ENCODE peak calls at places on chromosomes 16 and 17, in nine cellular contexts. One of them, this sample, is unnamed.
A peak's percentile ranks its signal among the peaks of the same experiment; 100 is the strongest.

GRCh38 chr17:28018439-28019070 is 23.9 kb upstream of the NLK start:
- DNase-seq in EL: peak; percentile 20
- DNase-seq in NCI-H1092 treated with DMSO at 0.1 percent for 48 hours: no peak
- DNase-seq in right cardiac atrium: peak; percentile 73
- DNase-seq in stimulated activated CD4-positive, alpha-beta T cell treated with anti-CD3 and anti-CD28 coated beads, Interleukin-15, amount 100 ng/mL, for 24 hours: no peak
- DNase-seq in NCI-H1694 treated with DMSO at 0.1 percent for 48 hours: no peak
- DNase-seq in progenitor cell of endocrine pancreas: no peak
- DNase-seq in stromal cell of bone marrow: no peak
- DNase-seq in HS-5: no peak
- DNase-seq in this sample: no peak

GRCh38 chr16:82169861-82170845 is at the start of gene MPHOSPH6:
- DNase-seq in EL: peak; percentile 89
- DNase-seq in NCI-H1092 treated with DMSO at 0.1 percent for 48 hours: peak; percentile 88
- DNase-seq in right cardiac atrium: peak; percentile 97
- DNase-seq in stimulated activated CD4-positive, alpha-beta T cell treated with anti-CD3 and anti-CD28 coated beads, Interleukin-15, amount 100 ng/mL, for 24 hours: peak; percentile 92
- DNase-seq in NCI-H1694 treated with DMSO at 0.1 percent for 48 hours: peak; percentile 46
- DNase-seq in progenitor cell of endocrine pancreas: peak; percentile 88
- DNase-seq in stromal cell of bone marrow: peak; percentile 81
- DNase-seq in HS-5: peak; percentile 13
- DNase-seq in this sample: peak; percentile 96

GRCh38 chr16:31568577-31569359 is 41.1 kb downstream of the AHSP start:
- DNase-seq in EL: no peak
- DNase-seq in NCI-H1092 treated with DMSO at 0.1 percent for 48 hours: peak; percentile 10
- DNase-seq in right cardiac atrium: peak; percentile 57
- DNase-seq in stimulated activated CD4-positive, alpha-beta T cell treated with anti-CD3 and anti-CD28 coated beads, Interleukin-15, amount 100 ng/mL, for 24 hours: peak; percentile 26
- DNase-seq in NCI-H1694 treated with DMSO at 0.1 percent for 48 hours: no peak
- DNase-seq in progenitor cell of endocrine pancreas: no peak
- DNase-seq in stromal cell of bone marrow: no peak
- DNase-seq in HS-5: no peak
- DNase-seq in this sample: peak; percentile 51

GRCh38 chr16:85079785-85080602 is 32.3 kb downstream of the CIBAR2 start:
- DNase-seq in EL: no peak
- DNase-seq in NCI-H1092 treated with DMSO at 0.1 percent for 48 hours: no peak
- DNase-seq in right cardiac atrium: peak; percentile 43
- DNase-seq in stimulated activated CD4-positive, alpha-beta T cell treated with anti-CD3 and anti-CD28 coated beads, Interleukin-15, amount 100 ng/mL, for 24 hours: no peak
- DNase-seq in NCI-H1694 treated with DMSO at 0.1 percent for 48 hours: no peak
- DNase-seq in progenitor cell of endocrine pancreas: no peak
- DNase-seq in stromal cell of bone marrow: no peak
- DNase-seq in HS-5: no peak
- DNase-seq in this sample: no peak

GRCh38 chr16:49986351-49987124 is 38.5 kb upstream of the CNEP1R1 start:
- DNase-seq in EL: peak; percentile 51
- DNase-seq in NCI-H1092 treated with DMSO at 0.1 percent for 48 hours: peak; percentile 45
- DNase-seq in right cardiac atrium: peak; percentile 55
- DNase-seq in stimulated activated CD4-positive, alpha-beta T cell treated with anti-CD3 and anti-CD28 coated beads, Interleukin-15, amount 100 ng/mL, for 24 hours: no peak
- DNase-seq in NCI-H1694 treated with DMSO at 0.1 percent for 48 hours: no peak
- DNase-seq in progenitor cell of endocrine pancreas: no peak
- DNase-seq in stromal cell of bone marrow: peak; percentile 42
- DNase-seq in HS-5: no peak
- DNase-seq in this sample: no peak

GRCh38 chr17:56648814-56649213 is 55.3 kb downstream of the NOG start:
- DNase-seq in EL: no peak
- DNase-seq in NCI-H1092 treated with DMSO at 0.1 percent for 48 hours: no peak
- DNase-seq in right cardiac atrium: no peak
- DNase-seq in stimulated activated CD4-positive, alpha-beta T cell treated with anti-CD3 and anti-CD28 coated beads, Interleukin-15, amount 100 ng/mL, for 24 hours: no peak
- DNase-seq in NCI-H1694 treated with DMSO at 0.1 percent for 48 hours: no peak
- DNase-seq in progenitor cell of endocrine pancreas: no peak
- DNase-seq in stromal cell of bone marrow: no peak
- DNase-seq in HS-5: no peak
- DNase-seq in this sample: no peak

GRCh38 chr16:22291020-22291419 is 6.2 kb upstream of the POLR3E start:
- DNase-seq in EL: no peak
- DNase-seq in NCI-H1092 treated with DMSO at 0.1 percent for 48 hours: no peak
- DNase-seq in right cardiac atrium: no peak
- DNase-seq in stimulated activated CD4-positive, alpha-beta T cell treated with anti-CD3 and anti-CD28 coated beads, Interleukin-15, amount 100 ng/mL, for 24 hours: no peak
- DNase-seq in NCI-H1694 treated with DMSO at 0.1 percent for 48 hours: no peak
- DNase-seq in progenitor cell of endocrine pancreas: no peak
- DNase-seq in stromal cell of bone marrow: no peak
- DNase-seq in HS-5: no peak
- DNase-seq in this sample: no peak

GRCh38 chr17:14069251-14069981 is at the start of gene COX10:
- DNase-seq in EL: peak; percentile 89
- DNase-seq in NCI-H1092 treated with DMSO at 0.1 percent for 48 hours: peak; percentile 78
- DNase-seq in right cardiac atrium: peak; percentile 94
- DNase-seq in stimulated activated CD4-positive, alpha-beta T cell treated with anti-CD3 and anti-CD28 coated beads, Interleukin-15, amount 100 ng/mL, for 24 hours: peak; percentile 92
- DNase-seq in NCI-H1694 treated with DMSO at 0.1 percent for 48 hours: peak; percentile 57
- DNase-seq in progenitor cell of endocrine pancreas: peak; percentile 76
- DNase-seq in stromal cell of bone marrow: peak; percentile 59
- DNase-seq in HS-5: peak; percentile 55
- DNase-seq in this sample: peak; percentile 93

GRCh38 chr17:18028114-18028513 is 10.9 kb downstream of the ATPAF2 start:
- DNase-seq in EL: no peak
- DNase-seq in NCI-H1092 treated with DMSO at 0.1 percent for 48 hours: peak; percentile 77
- DNase-seq in right cardiac atrium: no peak
- DNase-seq in stimulated activated CD4-positive, alpha-beta T cell treated with anti-CD3 and anti-CD28 coated beads, Interleukin-15, amount 100 ng/mL, for 24 hours: no peak
- DNase-seq in NCI-H1694 treated with DMSO at 0.1 percent for 48 hours: no peak
- DNase-seq in progenitor cell of endocrine pancreas: no peak
- DNase-seq in stromal cell of bone marrow: no peak
- DNase-seq in HS-5: no peak
- DNase-seq in this sample: no peak

GRCh38 chr16:21028728-21029127 is 121.9 kb downstream of the DNAH3 start:
- DNase-seq in EL: peak; percentile 27
- DNase-seq in NCI-H1092 treated with DMSO at 0.1 percent for 48 hours: no peak
- DNase-seq in right cardiac atrium: no peak
- DNase-seq in stimulated activated CD4-positive, alpha-beta T cell treated with anti-CD3 and anti-CD28 coated beads, Interleukin-15, amount 100 ng/mL, for 24 hours: no peak
- DNase-seq in NCI-H1694 treated with DMSO at 0.1 percent for 48 hours: no peak
- DNase-seq in progenitor cell of endocrine pancreas: no peak
- DNase-seq in stromal cell of bone marrow: no peak
- DNase-seq in HS-5: no peak
- DNase-seq in this sample: no peak

GRCh38 chr17:61568219-61569072 is 22.6 kb downstream of the NACA2 start:
- DNase-seq in EL: no peak
- DNase-seq in NCI-H1092 treated with DMSO at 0.1 percent for 48 hours: no peak
- DNase-seq in right cardiac atrium: no peak
- DNase-seq in stimulated activated CD4-positive, alpha-beta T cell treated with anti-CD3 and anti-CD28 coated beads, Interleukin-15, amount 100 ng/mL, for 24 hours: no peak
- DNase-seq in NCI-H1694 treated with DMSO at 0.1 percent for 48 hours: no peak
- DNase-seq in progenitor cell of endocrine pancreas: no peak
- DNase-seq in stromal cell of bone marrow: no peak
- DNase-seq in HS-5: no peak
- DNase-seq in this sample: no peak

GRCh38 chr16:17105239-17105721 is 365.5 kb downstream of the XYLT1 start:
- DNase-seq in EL: no peak
- DNase-seq in NCI-H1092 treated with DMSO at 0.1 percent for 48 hours: no peak
- DNase-seq in right cardiac atrium: no peak
- DNase-seq in stimulated activated CD4-positive, alpha-beta T cell treated with anti-CD3 and anti-CD28 coated beads, Interleukin-15, amount 100 ng/mL, for 24 hours: no peak
- DNase-seq in NCI-H1694 treated with DMSO at 0.1 percent for 48 hours: no peak
- DNase-seq in progenitor cell of endocrine pancreas: no peak
- DNase-seq in stromal cell of bone marrow: peak; percentile 21
- DNase-seq in HS-5: no peak
- DNase-seq in this sample: peak; percentile 12

GRCh38 chr17:40485851-40486512 is 15.4 kb downstream of the TNS4 start:
- DNase-seq in EL: peak; percentile 99
- DNase-seq in NCI-H1092 treated with DMSO at 0.1 percent for 48 hours: no peak
- DNase-seq in right cardiac atrium: no peak
- DNase-seq in stimulated activated CD4-positive, alpha-beta T cell treated with anti-CD3 and anti-CD28 coated beads, Interleukin-15, amount 100 ng/mL, for 24 hours: peak; percentile 38
- DNase-seq in NCI-H1694 treated with DMSO at 0.1 percent for 48 hours: no peak
- DNase-seq in progenitor cell of endocrine pancreas: no peak
- DNase-seq in stromal cell of bone marrow: peak; percentile 99
- DNase-seq in HS-5: peak; percentile 95
- DNase-seq in this sample: no peak

GRCh38 chr17:78051186-78051972 is 77.2 kb downstream of the TMC6 start:
- DNase-seq in EL: no peak
- DNase-seq in NCI-H1092 treated with DMSO at 0.1 percent for 48 hours: no peak
- DNase-seq in right cardiac atrium: no peak
- DNase-seq in stimulated activated CD4-positive, alpha-beta T cell treated with anti-CD3 and anti-CD28 coated beads, Interleukin-15, amount 100 ng/mL, for 24 hours: no peak
- DNase-seq in NCI-H1694 treated with DMSO at 0.1 percent for 48 hours: no peak
- DNase-seq in progenitor cell of endocrine pancreas: no peak
- DNase-seq in stromal cell of bone marrow: no peak
- DNase-seq in HS-5: no peak
- DNase-seq in this sample: no peak

GRCh38 chr17:80793851-80794267 is 197.8 kb upstream of the CHMP6 start:
- DNase-seq in EL: peak; percentile 25
- DNase-seq in NCI-H1092 treated with DMSO at 0.1 percent for 48 hours: no peak
- DNase-seq in right cardiac atrium: no peak
- DNase-seq in stimulated activated CD4-positive, alpha-beta T cell treated with anti-CD3 and anti-CD28 coated beads, Interleukin-15, amount 100 ng/mL, for 24 hours: no peak
- DNase-seq in NCI-H1694 treated with DMSO at 0.1 percent for 48 hours: peak; percentile 3
- DNase-seq in progenitor cell of endocrine pancreas: no peak
- DNase-seq in stromal cell of bone marrow: no peak
- DNase-seq in HS-5: no peak
- DNase-seq in this sample: no peak

GRCh38 chr16:67672739-67673662 is 6.4 kb downstream of the C16orf86 start:
- DNase-seq in EL: peak; percentile 72
- DNase-seq in NCI-H1092 treated with DMSO at 0.1 percent for 48 hours: peak; percentile 47
- DNase-seq in right cardiac atrium: peak; percentile 87
- DNase-seq in stimulated activated CD4-positive, alpha-beta T cell treated with anti-CD3 and anti-CD28 coated beads, Interleukin-15, amount 100 ng/mL, for 24 hours: peak; percentile 66
- DNase-seq in NCI-H1694 treated with DMSO at 0.1 percent for 48 hours: peak; percentile 27
- DNase-seq in progenitor cell of endocrine pancreas: no peak
- DNase-seq in stromal cell of bone marrow: peak; percentile 53
- DNase-seq in HS-5: peak; percentile 22
- DNase-seq in this sample: peak; percentile 80

GRCh38 chr17:62075308-62075815 is 10.3 kb upstream of the MED13 start:
- DNase-seq in EL: no peak
- DNase-seq in NCI-H1092 treated with DMSO at 0.1 percent for 48 hours: no peak
- DNase-seq in right cardiac atrium: no peak
- DNase-seq in stimulated activated CD4-positive, alpha-beta T cell treated with anti-CD3 and anti-CD28 coated beads, Interleukin-15, amount 100 ng/mL, for 24 hours: no peak
- DNase-seq in NCI-H1694 treated with DMSO at 0.1 percent for 48 hours: no peak
- DNase-seq in progenitor cell of endocrine pancreas: no peak
- DNase-seq in stromal cell of bone marrow: no peak
- DNase-seq in HS-5: no peak
- DNase-seq in this sample: no peak

GRCh38 chr16:62831235-62831634 is 795.0 kb upstream of the CDH8 start:
- DNase-seq in EL: no peak
- DNase-seq in NCI-H1092 treated with DMSO at 0.1 percent for 48 hours: no peak
- DNase-seq in right cardiac atrium: no peak
- DNase-seq in stimulated activated CD4-positive, alpha-beta T cell treated with anti-CD3 and anti-CD28 coated beads, Interleukin-15, amount 100 ng/mL, for 24 hours: no peak
- DNase-seq in NCI-H1694 treated with DMSO at 0.1 percent for 48 hours: no peak
- DNase-seq in progenitor cell of endocrine pancreas: no peak
- DNase-seq in stromal cell of bone marrow: no peak
- DNase-seq in HS-5: no peak
- DNase-seq in this sample: no peak

GRCh38 chr16:700684-701584 is 4.7 kb downstream of the FBXL16 start:
- DNase-seq in EL: no peak
- DNase-seq in NCI-H1092 treated with DMSO at 0.1 percent for 48 hours: no peak
- DNase-seq in right cardiac atrium: no peak
- DNase-seq in stimulated activated CD4-positive, alpha-beta T cell treated with anti-CD3 and anti-CD28 coated beads, Interleukin-15, amount 100 ng/mL, for 24 hours: no peak
- DNase-seq in NCI-H1694 treated with DMSO at 0.1 percent for 48 hours: no peak
- DNase-seq in progenitor cell of endocrine pancreas: peak; percentile 70
- DNase-seq in stromal cell of bone marrow: no peak
- DNase-seq in HS-5: no peak
- DNase-seq in this sample: peak; percentile 90

GRCh38 chr17:63082952-63083351 is 116.9 kb downstream of the TANC2 start:
- DNase-seq in EL: peak; percentile 60
- DNase-seq in NCI-H1092 treated with DMSO at 0.1 percent for 48 hours: no peak
- DNase-seq in right cardiac atrium: no peak
- DNase-seq in stimulated activated CD4-positive, alpha-beta T cell treated with anti-CD3 and anti-CD28 coated beads, Interleukin-15, amount 100 ng/mL, for 24 hours: no peak
- DNase-seq in NCI-H1694 treated with DMSO at 0.1 percent for 48 hours: no peak
- DNase-seq in progenitor cell of endocrine pancreas: no peak
- DNase-seq in stromal cell of bone marrow: no peak
- DNase-seq in HS-5: peak; percentile 13
- DNase-seq in this sample: no peak

GRCh38 chr17:41417576-41418015 is 6.8 kb downstream of the KRT37 start:
- DNase-seq in EL: no peak
- DNase-seq in NCI-H1092 treated with DMSO at 0.1 percent for 48 hours: no peak
- DNase-seq in right cardiac atrium: no peak
- DNase-seq in stimulated activated CD4-positive, alpha-beta T cell treated with anti-CD3 and anti-CD28 coated beads, Interleukin-15, amount 100 ng/mL, for 24 hours: peak; percentile 20
- DNase-seq in NCI-H1694 treated with DMSO at 0.1 percent for 48 hours: no peak
- DNase-seq in progenitor cell of endocrine pancreas: peak; percentile 26
- DNase-seq in stromal cell of bone marrow: no peak
- DNase-seq in HS-5: no peak
- DNase-seq in this sample: peak; percentile 35

GRCh38 chr17:43175213-43176118 is 4.5 kb downstream of the NBR1 start:
- DNase-seq in EL: peak; percentile 86
- DNase-seq in NCI-H1092 treated with DMSO at 0.1 percent for 48 hours: no peak
- DNase-seq in right cardiac atrium: no peak
- DNase-seq in stimulated activated CD4-positive, alpha-beta T cell treated with anti-CD3 and anti-CD28 coated beads, Interleukin-15, amount 100 ng/mL, for 24 hours: no peak
- DNase-seq in NCI-H1694 treated with DMSO at 0.1 percent for 48 hours: no peak
- DNase-seq in progenitor cell of endocrine pancreas: no peak
- DNase-seq in stromal cell of bone marrow: no peak
- DNase-seq in HS-5: peak; percentile 15
- DNase-seq in this sample: no peak

This sample was measured in neural progenitor cell.